ENCODE peak calls at places on chromosome 1, in four cellular contexts. X, J, Z and O are unnamed samples.

GRCh38 chr1:56456426-56457101 is 122.8 kb downstream of the PLPP3 start:
- DNase-seq in Z (no peak), J (no peak), X (no peak), O (no peak)

GRCh38 chr1:100485855-100486258 is 52.1 kb upstream of the GPR88 start:
- DNase-seq in Z (no peak), X (no peak), J (no peak), O (no peak)

GRCh38 chr1:192839164-192840066 is 30.6 kb downstream of the RGS2 start:
- DNase-seq in J (peak), Z (no peak), X (no peak), O (no peak)

GRCh38 chr1:153387001-153387400 is 3.9 kb downstream of the S100A8 start:
- DNase-seq in X (no peak), Z (no peak), J (no peak), O (no peak)

GRCh38 chr1:44221793-44222192 is 8.5 kb downstream of the DMAP1 start:
- DNase-seq in J (no peak), X (no peak), Z (no peak), O (no peak)

GRCh38 chr1:28267633-28268032 is 8.3 kb downstream of the SESN2 start:
- DNase-seq in Z (no peak), X (no peak), J (no peak), O (no peak)

GRCh38 chr1:241138248-241138647 is 218.8 kb downstream of the RGS7 start:
- DNase-seq in Z (no peak), J (no peak), X (no peak), O (no peak)

GRCh38 chr1:236156512-236157208 is 14.3 kb downstream of the GPR137B start:
- DNase-seq in J (no peak), X (peak), Z (no peak), O (no peak)

GRCh38 chr1:46521417-46521816 is 30.0 kb downstream of the KNCN start:
- DNase-seq in J (no peak), X (no peak), Z (no peak), O (no peak)

GRCh38 chr1:5896706-5897105 is 95.5 kb downstream of the NPHP4 start:
- DNase-seq in J (peak), X (no peak), Z (no peak), O (peak)

GRCh38 chr1:59506952-59507351 is 210.1 kb downstream of the FGGY start:
- DNase-seq in J (no peak), X (no peak), Z (peak), O (no peak)

GRCh38 chr1:106217765-106218164 is 838.7 kb upstream of the PRMT6 start:
- DNase-seq in J (peak), X (no peak), Z (no peak), O (no peak)

GRCh38 chr1:232682248-232682647 is 52.3 kb upstream of the SIPA1L2 start:
- DNase-seq in J (no peak), X (no peak), Z (no peak), O (no peak)

GRCh38 chr1:44112486-44112885 is 6.1 kb upstream of the KLF17 start:
- DNase-seq in J (no peak), Z (no peak), X (no peak), O (no peak)

GRCh38 chr1:183365093-183365492 is 53.1 kb downstream of the NMNAT2 start:
- DNase-seq in J (no peak), Z (no peak), X (no peak), O (no peak)

GRCh38 chr1:206048582-206048981 is 4.4 kb upstream of the RHEX start:
- DNase-seq in Z (no peak), X (no peak), J (peak), O (no peak)

GRCh38 chr1:156822680-156823079 is 6.0 kb upstream of the SH2D2A start:
- DNase-seq in X (no peak), Z (no peak), J (no peak), O (no peak)

GRCh38 chr1:57839067-57839466 is 415.2 kb upstream of the DAB1 start:
- DNase-seq in J (no peak), X (no peak), Z (no peak), O (no peak)

GRCh38 chr1:22285545-22286396 is 142.9 kb upstream of the WNT4 start:
- DNase-seq in X (no peak), J (no peak), Z (peak), O (no peak)

GRCh38 chr1:207817778-207818751 is 66.2 kb downstream of the CD46 start:
- DNase-seq in Z (no peak), X (no peak), J (no peak), O (no peak)

GRCh38 chr1:23801338-23801748 is 789 bp upstream of the GALE start:
- DNase-seq in Z (no peak), J (peak), X (peak), O (no peak)

GRCh38 chr1:185477638-185478216 is 160.7 kb upstream of the IVNS1ABP start:
- DNase-seq in J (no peak), Z (no peak), X (no peak), O (no peak)

GRCh38 chr1:13702425-13703127 is 2.6 kb downstream of the PRDM2 start:
- DNase-seq in J (no peak), Z (no peak), X (no peak), O (no peak)

GRCh38 chr1:19811206-19811851 is 3.8 kb downstream of the RNF186 start:
- DNase-seq in X (peak), Z (no peak), J (peak), O (peak)

GRCh38 chr1:201893431-201893830 is 4.7 kb downstream of the SHISA4 start:
- DNase-seq in Z (no peak), J (no peak), X (no peak), O (no peak)

GRCh38 chr1:159991513-159991912 is 37.5 kb upstream of the SLAMF9 start:
- DNase-seq in J (peak), Z (no peak), X (no peak), O (no peak)

GRCh38 chr1:101769520-101769919 is 227.2 kb downstream of the OLFM3 start:
- DNase-seq in J (peak), X (no peak), Z (no peak), O (no peak)

GRCh38 chr1:178122283-178122682 is 28.4 kb downstream of the RASAL2 start:
- DNase-seq in Z (no peak), J (no peak), X (no peak), O (no peak)

GRCh38 chr1:193539731-193540459 is 353.5 kb upstream of the B3GALT2 start:
- DNase-seq in J (no peak), X (no peak), Z (no peak), O (no peak)

GRCh38 chr1:111199881-111200801 is at the start of gene DENND2D:
- DNase-seq in J (no peak), Z (no peak), X (peak), O (no peak)

GRCh38 chr1:174153085-174153824 is 6.1 kb upstream of the RABGAP1L start:
- DNase-seq in X (no peak), J (no peak), Z (no peak), O (no peak)

GRCh38 chr1:100400332-100400933 is 48.1 kb downstream of the CDC14A start:
- DNase-seq in J (peak), X (no peak), Z (no peak), O (peak)

GRCh38 chr1:170586942-170587593 is 55.1 kb downstream of the GORAB start:
- DNase-seq in J (no peak), X (no peak), Z (no peak), O (no peak)

GRCh38 chr1:240599830-240600229 is 12.1 kb downstream of the GREM2 start:
- DNase-seq in J (no peak), X (no peak), Z (no peak), O (no peak)

GRCh38 chr1:103058393-103058792 is 49.9 kb downstream of the COL11A1 start:
- DNase-seq in X (no peak), Z (no peak), J (no peak), O (no peak)

GRCh38 chr1:195908121-195908520 is 700.1 kb downstream of the KCNT2 start:
- DNase-seq in X (no peak), J (no peak), Z (no peak), O (no peak)

GRCh38 chr1:203130358-203130992 is 2.9 kb downstream of the ADORA1 start:
- DNase-seq in J (no peak), Z (peak), X (peak), O (peak)

GRCh38 chr1:39522661-39523567 is 31.5 kb downstream of the BMP8A start:
- DNase-seq in X (no peak), Z (no peak), J (no peak), O (no peak)